ENCODE peak calls at places on chromosome 12, in five cellular contexts. V is tibial nerve, T is IMR-90, A is GM12864, X is astrocyte. D is an unnamed sample.

GRCh38 chr12:6620885-6621274 is 13.7 kb upstream of the CHD4 start:
- DNase-seq in V (no peak), T (no peak), A (no peak), X (no peak), D (no peak)

GRCh38 chr12:115297445-115297844 is 613.5 kb upstream of the TBX3 start:
- DNase-seq in V (no peak), T (no peak), A (no peak), X (no peak), D (no peak)

GRCh38 chr12:54526800-54527630 is 22.4 kb upstream of the PDE1B start:
- DNase-seq in V (no peak), T (peak; percentile 5), A (no peak), X (no peak), D (peak; percentile 10)

GRCh38 chr12:103964805-103965204 is 867 bp upstream of the TDG start:
- DNase-seq in V (no peak), T (no peak), A (no peak), X (no peak), D (no peak)

GRCh38 chr12:105083551-105084105 is 630 bp downstream of the ALDH1L2 start:
- DNase-seq in V (peak; percentile 63), T (peak; percentile 77), A (no peak), X (peak; percentile 63), D (no peak)

GRCh38 chr12:114779203-114779602 is 95.2 kb upstream of the TBX3 start:
- DNase-seq in V (no peak), T (no peak), A (no peak), X (no peak), D (no peak)

GRCh38 chr12:68180792-68181744 is 21.5 kb upstream of the IFNG start:
- DNase-seq in V (no peak), T (no peak), A (no peak), X (peak; percentile 15), D (no peak)

GRCh38 chr12:3641428-3641883 is 111.5 kb downstream of the CRACR2A start:
- DNase-seq in V (peak; percentile 41), T (peak; percentile 36), A (no peak), X (peak; percentile 59), D (peak; percentile 40)

GRCh38 chr12:93802698-93803097 is 125.5 kb downstream of the CRADD start:
- DNase-seq in V (no peak), T (peak; percentile 47), A (no peak), X (no peak), D (no peak)

GRCh38 chr12:32877670-32878459 is 18.7 kb downstream of the PKP2 start:
- DNase-seq in V (no peak), T (no peak), A (no peak), X (no peak), D (no peak)

GRCh38 chr12:89236748-89237428 is 115.4 kb downstream of the DUSP6 start:
- DNase-seq in V (no peak), T (peak; percentile 82), A (no peak), X (peak; percentile 60), D (no peak)

GRCh38 chr12:45303955-45304354 is 88.1 kb downstream of the ANO6 start:
- DNase-seq in V (no peak), T (no peak), A (no peak), X (no peak), D (no peak)

GRCh38 chr12:124910561-124911478 is 3.6 kb downstream of the UBC start:
- DNase-seq in V (peak; percentile 41), T (peak; percentile 42), A (no peak), X (no peak), D (no peak)

GRCh38 chr12:1429980-1430379 is 164.4 kb downstream of the FBXL14 start:
- DNase-seq in V (peak; percentile 33), T (peak; percentile 80), A (no peak), X (peak; percentile 71), D (peak; percentile 46)

GRCh38 chr12:28550757-28551381 is 360.6 kb downstream of the CCDC91 start:
- DNase-seq in V (no peak), T (peak; percentile 86), A (no peak), X (peak; percentile 81), D (no peak)

GRCh38 chr12:92136021-92136735 is 9.5 kb downstream of the BTG1 start:
- DNase-seq in V (no peak), T (no peak), A (no peak), X (no peak), D (no peak)

GRCh38 chr12:92133166-92133565 is 12.5 kb downstream of the BTG1 start:
- DNase-seq in V (no peak), T (no peak), A (no peak), X (peak; percentile 45), D (no peak)

GRCh38 chr12:92136883-92137582 is 8.6 kb downstream of the BTG1 start:
- DNase-seq in V (no peak), T (peak; percentile 97), A (no peak), X (peak; percentile 87), D (peak; percentile 56)

GRCh38 chr12:92133795-92134637 is 11.6 kb downstream of the BTG1 start:
- DNase-seq in V (no peak), T (no peak), A (no peak), X (no peak), D (no peak)

DNA sequence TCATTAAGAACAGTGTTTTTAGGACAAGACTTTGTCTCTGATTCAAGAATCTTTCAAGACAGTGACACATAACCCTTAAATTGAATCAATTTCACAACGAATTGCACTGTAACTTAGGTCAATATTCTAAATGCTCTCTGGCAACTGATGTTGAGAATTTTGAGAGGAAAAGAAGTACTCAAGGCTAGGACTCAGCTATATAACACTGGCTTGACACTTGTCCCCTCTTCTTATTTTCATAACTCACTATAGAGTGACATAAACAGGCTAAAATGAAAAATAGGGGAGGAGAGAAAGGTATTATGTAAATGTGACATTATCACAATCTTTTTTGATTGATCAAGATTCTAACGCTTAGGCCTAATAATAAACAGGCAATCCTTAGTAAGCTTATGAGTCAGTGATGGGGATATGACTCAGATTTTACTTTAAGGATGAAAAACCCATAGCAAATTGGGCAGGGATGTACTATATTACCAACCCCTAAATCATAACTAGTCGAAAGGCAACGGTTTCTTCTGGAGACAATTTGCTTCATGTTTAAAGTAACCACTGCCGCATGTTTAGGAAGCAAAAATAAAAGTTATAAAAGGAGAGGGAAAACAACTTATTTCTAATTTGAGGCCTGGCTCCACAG is 10.9 kb downstream of the BTG1 start:
- DNase-seq in V (no peak), T (peak; percentile 84), A (no peak), X (peak; percentile 75), D (peak; percentile 62)
- H3K4me3 ChIP-seq in V (no peak overlapping the region), T (no peak overlapping the region), A (peak overlapping the region; percentile 37), X (no peak overlapping the region), D (no peak overlapping the region)

DNA sequence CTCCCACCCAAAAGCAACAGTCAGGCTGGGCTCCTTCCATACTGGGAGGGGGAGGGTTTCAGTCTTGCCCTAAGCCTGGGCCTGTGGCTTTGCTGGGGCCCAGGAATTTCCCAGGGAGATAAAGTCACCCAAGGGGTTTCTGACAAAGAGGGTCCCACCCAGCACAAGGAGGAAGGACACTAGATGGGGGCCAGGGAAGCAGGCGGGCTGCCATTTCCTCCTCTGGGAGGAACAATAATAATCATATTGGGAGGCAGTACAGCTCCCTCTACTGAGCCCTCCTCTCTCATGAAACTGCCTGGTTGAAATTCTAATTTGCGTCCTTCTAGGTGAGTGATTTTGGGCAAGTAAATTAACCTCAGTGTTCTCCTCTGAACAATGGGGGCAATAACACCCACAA is 7.9 kb downstream of the SLC8B1 start:
- DNase-seq in V (no peak), T (no peak), A (no peak), X (no peak), D (no peak)
- TF ChIP-seq CTCF in V (no peak), T (no peak), A (no peak), X (no peak), D (no peak)

DNA sequence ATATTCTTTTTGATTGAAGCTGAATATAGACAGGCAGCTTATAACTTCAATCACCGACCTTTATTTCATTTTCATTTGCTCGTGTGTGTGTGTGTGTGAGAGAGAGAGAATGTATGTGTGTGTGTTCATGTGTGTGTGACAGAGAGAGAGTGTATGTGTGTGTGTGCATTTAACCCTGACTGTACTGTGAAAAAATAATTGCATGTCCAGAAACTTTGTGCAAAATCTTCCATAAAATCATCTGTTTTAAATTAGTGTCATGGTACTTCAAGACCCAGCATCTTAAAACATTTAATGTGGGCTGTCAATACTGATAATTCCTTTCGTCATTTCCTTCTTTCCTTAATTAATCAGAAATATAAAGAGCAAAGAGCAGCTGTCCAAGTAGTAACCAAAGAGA is 1.6 kb downstream of the DCN start:
- DNase-seq in V (no peak), T (peak; percentile 34), A (no peak), X (peak; percentile 8), D (no peak)
- H3K4me3 ChIP-seq in V (peak overlapping the region; percentile 20), T (peak overlapping the region; percentile 94), A (no peak overlapping the region), X (peak overlapping the region; percentile 40), D (peak overlapping the region; percentile 52)

GRCh38 chr12:106205208-106206069 is 42.4 kb downstream of the CKAP4 start:
- DNase-seq in V (no peak), T (no peak), A (no peak), X (no peak), D (no peak)
- TF ChIP-seq CTCF in V (no peak), T (peak; percentile 22), A (no peak), X (no peak), D (no peak)

D was measured in HFF-Myc.